ENCODE peak calls at places on chromosomes 11 and 22, in four cellular contexts. K, O, Y and F are unnamed samples.
A peak's percentile ranks its signal among the peaks of the same experiment; 100 is the strongest.

GRCh38 chr11:65506316-65506769 is 7.5 kb downstream of the MALAT1 start:
- DNase-seq in Y (no peak), O (no peak), K (no peak), F (no peak)

GRCh38 chr11:898160-898517 is 12.5 kb downstream of the CHID1 start:
- DNase-seq in K (peak; percentile 13), O (peak; percentile 11), Y (no peak), F (peak; percentile 30)

GRCh38 chr11:125933030-125933813 is 12.6 kb upstream of the VSIG10L2 start:
- DNase-seq in O (no peak), Y (no peak), K (no peak), F (no peak)

GRCh38 chr11:130879836-130880235 is 36.4 kb downstream of the SNX19 start:
- DNase-seq in Y (no peak), O (no peak), K (peak; percentile 59), F (no peak)

GRCh38 chr11:102447193-102447592 is 5.4 kb downstream of the TMEM123 start:
- DNase-seq in Y (no peak), K (no peak), O (no peak), F (no peak)

GRCh38 chr11:120756931-120757330 is 245.4 kb downstream of the GRIK4 start:
- DNase-seq in O (no peak), Y (no peak), K (peak; percentile 6), F (no peak)

GRCh38 chr11:2930705-2931415 is 1.6 kb upstream of the PHLDA2 start:
- DNase-seq in O (peak; percentile 23), Y (peak; percentile 16), K (peak; percentile 68), F (peak; percentile 70)

GRCh38 chr11:84419576-84419975 is 1133.4 kb upstream of the CCDC90B start:
- DNase-seq in K (no peak), Y (no peak), O (no peak), F (no peak)

GRCh38 chr11:62004473-62004872 is 37.0 kb upstream of the FTH1 start:
- DNase-seq in Y (peak; percentile 66), O (peak; percentile 82), K (peak; percentile 62), F (no peak)

GRCh38 chr11:128095459-128096096 is 491.8 kb downstream of the ETS1 start:
- DNase-seq in O (peak; percentile 76), K (peak; percentile 95), Y (no peak), F (no peak)

GRCh38 chr11:120217941-120218694 is 7.3 kb downstream of the OAF start:
- DNase-seq in K (no peak), Y (no peak), O (no peak), F (no peak)

GRCh38 chr11:101866619-101867491 is 48.0 kb upstream of the CEP126 start:
- DNase-seq in K (peak; percentile 29), O (peak; percentile 69), Y (no peak), F (no peak)

GRCh38 chr11:120714448-120714847 is 202.9 kb downstream of the GRIK4 start:
- DNase-seq in K (peak; percentile 21), O (no peak), Y (no peak), F (no peak)

GRCh38 chr11:2943711-2944118 is 14.5 kb upstream of the PHLDA2 start:
- DNase-seq in O (no peak), Y (no peak), K (no peak), F (no peak)

GRCh38 chr22:20920881-20921203 is 3.6 kb downstream of the CRKL start:
- DNase-seq in Y (no peak), K (no peak), O (no peak), F (no peak)
- TF ChIP-seq FOS in Y (no peak), K (no peak), O (no peak), F (no peak)

DNA sequence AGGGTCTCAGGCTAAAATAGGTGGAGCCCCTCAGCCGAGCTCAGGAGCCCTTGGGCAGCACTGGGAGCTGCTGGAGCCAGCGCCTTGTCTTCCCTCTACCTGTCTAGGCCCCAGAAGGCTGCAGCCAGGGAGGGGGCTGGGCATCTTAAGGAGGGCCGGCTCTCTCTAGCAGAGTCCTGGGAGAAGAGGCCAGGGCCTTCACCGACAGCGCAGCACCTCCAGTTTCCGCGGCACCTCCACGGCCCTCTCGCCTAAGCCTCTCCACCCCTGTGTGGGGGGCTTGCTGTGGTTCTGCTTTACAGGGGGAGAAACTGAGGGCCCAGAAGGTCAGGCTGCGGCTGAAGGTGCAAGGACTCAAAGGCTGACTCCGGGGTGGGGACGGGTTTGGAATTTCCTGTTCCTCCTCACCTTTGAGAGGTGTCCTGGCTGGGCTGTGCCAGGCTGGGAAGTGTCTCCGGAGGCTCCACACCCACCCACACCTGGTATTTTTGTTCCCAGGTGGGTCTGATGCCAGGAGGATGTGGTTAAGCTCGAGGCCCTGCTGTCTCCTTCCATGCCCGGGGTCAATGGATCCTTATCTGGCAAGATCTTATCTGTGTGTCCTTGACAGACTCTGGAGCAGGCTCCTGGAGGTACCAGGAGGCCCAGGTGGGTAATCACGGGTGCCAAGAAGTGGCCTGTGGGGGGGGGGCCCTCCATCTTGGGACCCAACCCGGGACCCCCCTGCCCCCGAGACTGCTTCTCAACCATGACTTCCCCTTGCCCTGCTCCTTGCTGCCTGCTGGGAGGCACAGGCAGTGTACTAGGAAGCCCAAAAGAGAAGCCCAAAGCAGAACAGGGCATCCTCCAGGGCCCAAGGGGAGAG is 95.3 kb upstream of the FGF3 start:
- DNase-seq in K (no peak), Y (no peak), O (no peak), F (no peak)
- TF ChIP-seq FOS in K (no peak), Y (no peak), O (no peak), F (no peak)

GRCh38 chr11:28760676-28761390 is 652.6 kb downstream of the METTL15 start:
- DNase-seq in O (peak; percentile 27), K (no peak), Y (no peak), F (no peak)
- TF ChIP-seq FOS in O (no peak), K (no peak), Y (no peak), F (no peak)

GRCh38 chr22:17781319-17782031 is 7.2 kb upstream of the BID start:
- DNase-seq in Y (peak; percentile 60), O (peak; percentile 94), K (peak; percentile 15), F (no peak)
- TF ChIP-seq FOS in Y (no peak), O (peak; percentile 88), K (no peak), F (no peak)

DNA sequence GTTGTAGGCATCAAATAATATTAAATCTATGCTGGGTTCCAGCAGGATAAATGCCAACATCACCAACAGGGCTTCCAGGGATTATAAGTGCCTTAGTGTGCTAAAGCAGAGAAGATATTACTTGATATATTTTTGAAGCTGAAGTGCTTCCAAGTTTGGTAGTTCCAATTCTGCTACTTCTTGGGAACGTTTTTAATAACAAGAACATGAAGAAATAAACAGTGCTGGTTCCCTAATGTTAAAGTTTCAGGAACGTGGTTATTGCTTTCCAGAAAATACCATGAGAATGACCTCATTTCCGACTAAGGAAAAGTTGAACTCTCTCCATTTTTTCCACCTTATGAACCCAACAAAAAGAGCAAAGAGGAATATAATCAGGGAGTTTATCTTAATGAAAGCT is 4.6 kb upstream of the RNF185 start:
- DNase-seq in K (peak; percentile 66), O (peak; percentile 80), Y (no peak), F (no peak)
- TF ChIP-seq FOS in K (peak; percentile 42), O (no peak), Y (no peak), F (no peak)

DNA sequence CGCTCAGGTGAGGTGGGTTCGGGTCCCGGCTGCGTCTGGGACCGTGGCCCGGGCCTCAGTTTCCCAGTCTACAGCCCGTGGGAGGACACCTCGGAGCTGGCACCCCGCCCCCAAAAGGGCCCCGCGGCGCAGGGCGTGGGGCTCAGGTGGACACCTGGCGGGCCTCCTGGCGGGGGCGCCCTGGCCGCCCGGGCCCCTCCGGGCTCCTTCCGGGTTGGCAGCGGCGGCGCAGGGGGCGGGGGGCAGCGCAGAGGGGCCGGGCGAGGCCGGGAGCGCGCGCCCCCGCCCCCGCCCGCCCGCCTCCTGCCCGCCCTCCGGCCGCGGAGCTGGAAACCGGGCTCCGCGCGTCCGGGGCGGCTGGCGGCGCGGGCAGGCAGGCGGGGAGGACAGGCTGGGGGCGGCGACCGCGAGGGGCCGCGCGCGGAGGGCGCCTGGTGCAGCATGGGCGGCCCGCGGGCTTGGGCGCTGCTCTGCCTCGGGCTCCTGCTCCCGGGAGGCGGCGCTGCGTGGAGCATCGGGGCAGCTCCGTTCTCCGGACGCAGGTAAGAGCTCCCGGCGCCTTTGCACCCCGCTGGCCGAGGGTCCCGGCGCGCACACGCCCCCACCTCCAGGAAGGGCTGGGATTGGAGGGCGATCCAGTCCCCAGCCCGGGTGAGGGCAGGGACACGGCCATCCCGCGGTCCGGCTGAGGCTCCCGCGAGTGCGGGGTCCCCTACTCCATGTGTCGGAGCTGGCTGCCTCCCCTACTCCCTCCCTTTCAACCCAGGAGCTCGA is at the start of gene EMID1:
- DNase-seq in Y (no peak), O (peak; percentile 9), K (peak; percentile 10), F (peak; percentile 73)
- TF ChIP-seq FOS in Y (no peak), O (no peak), K (no peak), F (no peak)

DNA sequence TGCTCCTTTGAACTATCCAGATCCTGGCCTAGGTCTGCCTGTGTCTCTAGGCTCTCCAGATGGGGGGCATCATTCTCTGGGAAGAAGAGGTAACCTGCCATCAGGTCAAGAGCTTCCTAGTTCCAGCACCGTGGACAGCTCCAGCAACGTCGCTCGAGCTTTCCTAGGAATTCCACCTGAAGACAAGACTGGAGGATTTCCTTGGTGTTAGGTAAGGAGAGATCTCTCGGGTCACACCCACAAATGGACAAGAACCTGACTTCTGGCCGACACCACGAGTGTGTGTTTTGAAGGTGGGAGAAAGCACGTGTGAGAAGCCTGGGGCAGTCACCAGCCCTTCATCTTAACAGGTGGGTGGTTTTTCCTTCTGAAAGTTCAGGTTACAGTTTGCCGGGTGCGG is 1.2 kb downstream of the PRG3 start:
- DNase-seq in O (peak; percentile 24), Y (no peak), K (peak; percentile 25), F (peak; percentile 68)
- TF ChIP-seq FOS in O (no peak), Y (no peak), K (no peak), F (no peak)

DNA sequence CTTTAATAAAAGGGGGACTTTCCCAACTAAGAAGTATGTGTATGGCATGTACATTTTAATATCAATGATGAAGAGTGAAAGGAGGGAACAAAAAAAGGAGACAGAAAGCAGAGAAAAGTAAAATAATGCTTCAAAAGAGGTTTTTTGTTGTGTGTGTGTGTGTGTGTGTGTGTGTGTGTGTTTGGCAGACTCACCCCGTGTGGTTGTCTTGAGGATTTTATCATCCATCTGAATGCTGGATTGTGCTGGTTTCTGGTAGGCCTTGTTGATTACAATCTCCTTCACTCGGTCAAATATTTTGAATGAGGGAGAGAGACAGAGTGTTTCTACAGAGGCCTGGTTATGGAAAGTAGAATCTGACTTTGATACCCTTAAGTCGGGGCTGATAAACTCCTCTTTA is 128.5 kb downstream of the ENTHD1 start:
- DNase-seq in K (no peak), Y (no peak), O (no peak), F (no peak)
- TF ChIP-seq FOS in K (no peak), Y (no peak), O (no peak), F (no peak)

DNA sequence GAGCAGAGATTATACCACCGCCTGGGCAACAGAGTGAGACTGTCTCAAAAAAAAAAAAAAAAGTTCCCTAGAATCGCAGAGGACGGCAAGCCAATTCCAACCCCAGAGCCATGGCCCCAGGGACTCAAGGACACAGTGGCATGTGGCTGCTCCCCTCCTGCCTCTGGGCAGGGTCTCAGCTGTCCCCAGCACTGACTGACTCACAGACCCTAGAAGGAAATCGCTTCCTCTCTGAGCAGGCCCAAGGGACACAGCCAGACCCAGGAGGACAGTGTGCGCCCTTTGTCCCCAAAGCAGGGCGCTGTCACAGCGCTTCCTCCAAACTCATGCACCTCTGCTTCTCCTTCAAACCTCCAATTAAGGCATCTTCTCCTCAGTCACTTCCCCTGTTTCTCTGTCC is 2.3 kb downstream of the PACSIN3 start:
- DNase-seq in O (no peak), Y (no peak), K (no peak), F (no peak)
- TF ChIP-seq FOS in O (no peak), Y (no peak), K (no peak), F (no peak)